ENCODE peak calls at places on chromosomes 7 and 10, in eight cellular contexts. E, Y, Z, A, J, P, G and V are unnamed samples.

GRCh38 chr10:58436071-58436470 is 50.9 kb downstream of the TFAM start:
- DNase-seq in Z (peak; percentile 24), E (no peak), A (no peak), G (peak; percentile 92), Y (no peak), P (no peak), J (no peak), V (no peak)

GRCh38 chr7:22444181-22444966 is 55.6 kb downstream of the STEAP1B start:
- DNase-seq in J (no peak), P (peak; percentile 82), Y (no peak), E (no peak), Z (no peak), G (peak; percentile 90), A (no peak), V (peak; percentile 36)

GRCh38 chr10:1549591-1550290 is 187.6 kb downstream of the ADARB2 start:
- DNase-seq in A (no peak), Z (peak; percentile 63), P (no peak), Y (no peak), E (no peak), G (no peak), J (no peak), V (no peak)

GRCh38 chr7:29926761-29927160 is 62.8 kb downstream of the SCRN1 start:
- DNase-seq in Y (no peak), G (no peak), Z (no peak), P (no peak), J (no peak), A (peak; percentile 47), E (no peak), V (no peak)

GRCh38 chr7:135168001-135168400 is 2.5 kb downstream of the CYREN start:
- DNase-seq in G (no peak), J (no peak), P (no peak), E (no peak), Y (no peak), A (no peak), Z (no peak), V (no peak)

GRCh38 chr10:90665905-90666662 is 191.8 kb downstream of the HTR7 start:
- DNase-seq in P (no peak), A (no peak), G (no peak), Y (no peak), E (no peak), Z (peak; percentile 31), J (no peak), V (no peak)

GRCh38 chr7:129799350-129799955 is 153.3 kb downstream of the UBE2H start:
- DNase-seq in Z (no peak), E (no peak), A (no peak), J (no peak), Y (no peak), P (no peak), G (no peak), V (no peak)

GRCh38 chr10:3636356-3637181 is 148.4 kb downstream of the KLF6 start:
- DNase-seq in E (no peak), A (no peak), Y (no peak), J (no peak), P (no peak), Z (no peak), G (no peak), V (no peak)

GRCh38 chr10:88297103-88297502 is 286.0 kb downstream of the RNLS start:
- DNase-seq in P (no peak), A (no peak), J (no peak), Y (no peak), G (no peak), Z (no peak), E (peak; percentile 4), V (no peak)

GRCh38 chr10:31830887-31831286 is 97.7 kb downstream of the ARHGAP12 start:
- DNase-seq in G (no peak), Y (no peak), P (no peak), J (no peak), Z (no peak), A (no peak), E (peak; percentile 71), V (no peak)

GRCh38 chr10:2508971-2509605 is 558.3 kb upstream of the PFKP start:
- DNase-seq in Z (no peak), P (no peak), J (no peak), G (peak; percentile 71), A (no peak), Y (no peak), E (peak; percentile 6), V (no peak)

GRCh38 chr10:69704231-69704630 is 74.2 kb downstream of the FAM241B start:
- DNase-seq in E (no peak), Y (no peak), Z (no peak), P (no peak), J (no peak), A (no peak), G (no peak), V (no peak)

GRCh38 chr10:51341216-51341615 is 266.9 kb downstream of the PRKG1 start:
- DNase-seq in E (no peak), A (no peak), Y (no peak), Z (no peak), J (no peak), P (no peak), G (no peak), V (no peak)

GRCh38 chr10:7410800-7411670 is at the start of gene SFMBT2:
- DNase-seq in E (peak; percentile 49), A (peak; percentile 44), Z (no peak), Y (peak; percentile 78), G (peak; percentile 19), J (peak; percentile 52), P (peak; percentile 82), V (peak; percentile 87)

GRCh38 chr10:75477681-75478080 is 46.3 kb downstream of the LRMDA start:
- DNase-seq in G (no peak), E (no peak), Y (no peak), J (no peak), A (no peak), Z (no peak), P (no peak), V (no peak)

GRCh38 chr10:133028158-133028557 is 59.6 kb upstream of the ADGRA1 start:
- DNase-seq in G (no peak), J (no peak), Z (no peak), E (no peak), Y (no peak), A (no peak), P (no peak), V (no peak)

GRCh38 chr7:44971188-44971907 is 7.5 kb downstream of the MYO1G start:
- DNase-seq in E (no peak), Y (peak; percentile 42), J (no peak), Z (no peak), P (no peak), A (no peak), G (no peak), V (no peak)

GRCh38 chr7:126040114-126041045 is 1110.8 kb upstream of the POT1 start:
- DNase-seq in Z (no peak), E (no peak), Y (no peak), J (no peak), P (no peak), G (no peak), A (no peak), V (no peak)

GRCh38 chr10:133139561-133140065 is 20.4 kb upstream of the KNDC1 start:
- DNase-seq in E (no peak), Z (no peak), A (no peak), P (no peak), G (no peak), J (no peak), Y (no peak), V (peak; percentile 48)

GRCh38 chr7:100166317-100166940 is 2.0 kb downstream of the GAL3ST4 start:
- DNase-seq in E (no peak), Z (no peak), Y (no peak), A (no peak), J (no peak), G (no peak), P (no peak), V (no peak)

GRCh38 chr7:112399501-112399900 is 50.8 kb upstream of the IFRD1 start:
- DNase-seq in Z (no peak), P (no peak), Y (no peak), J (no peak), A (no peak), G (no peak), E (peak; percentile 53), V (no peak)

GRCh38 chr7:148116954-148117353 is 473.6 kb upstream of the C7orf33 start:
- DNase-seq in Y (no peak), A (no peak), E (no peak), P (no peak), G (no peak), Z (no peak), J (no peak), V (no peak)

GRCh38 chr10:129614341-129614740 is 147.3 kb downstream of the MGMT start:
- DNase-seq in A (no peak), J (no peak), G (peak; percentile 2), P (no peak), Z (no peak), E (no peak), Y (no peak), V (no peak)

GRCh38 chr7:11345621-11346020 is 371.9 kb downstream of the PHF14 start:
- DNase-seq in P (no peak), J (no peak), Y (no peak), Z (no peak), E (no peak), G (no peak), A (no peak), V (no peak)

GRCh38 chr10:71246591-71247143 is 34.3 kb downstream of the UNC5B start:
- DNase-seq in Y (no peak), G (peak; percentile 55), P (no peak), J (no peak), E (no peak), A (no peak), Z (no peak), V (no peak)

GRCh38 chr7:54904130-54904529 is 114.7 kb upstream of the EGFR start:
- DNase-seq in Z (no peak), Y (no peak), J (no peak), E (peak; percentile 97), P (no peak), G (peak; percentile 72), A (no peak), V (no peak)

GRCh38 chr7:74365320-74366022 is 76.3 kb downstream of the CLIP2 start:
- DNase-seq in J (no peak), Z (peak; percentile 2), Y (no peak), P (peak; percentile 91), E (peak; percentile 43), A (peak; percentile 67), G (peak; percentile 33), V (peak; percentile 100)

GRCh38 chr7:25951414-25952276 is 200.4 kb upstream of the NFE2L3 start:
- DNase-seq in G (no peak), Y (no peak), E (no peak), J (no peak), Z (peak; percentile 97), P (no peak), A (no peak), V (no peak)

GRCh38 chr7:73707045-73707631 is 12.3 kb downstream of the STX1A start:
- DNase-seq in E (no peak), P (no peak), J (peak; percentile 56), A (peak; percentile 26), Y (peak; percentile 77), G (peak; percentile 51), Z (peak; percentile 86), V (no peak)

GRCh38 chr7:44711528-44711927 is 37.1 kb upstream of the ZMIZ2 start:
- DNase-seq in J (no peak), Y (no peak), A (no peak), G (no peak), E (no peak), P (no peak), Z (no peak), V (no peak)

GRCh38 chr7:36945612-36946400 is 221.5 kb upstream of the AOAH start:
- DNase-seq in J (no peak), E (no peak), Y (no peak), Z (peak; percentile 93), G (no peak), P (peak; percentile 26), A (no peak), V (no peak)

GRCh38 chr10:58239561-58240169 is 28.0 kb downstream of the IPMK start:
- DNase-seq in Y (no peak), A (no peak), G (no peak), P (no peak), J (no peak), E (no peak), Z (no peak), V (no peak)

GRCh38 chr10:24858244-24858907 is 94.0 kb downstream of the PRTFDC1 start:
- DNase-seq in Y (no peak), P (no peak), A (no peak), G (no peak), Z (no peak), J (no peak), E (peak; percentile 73), V (no peak)